ENCODE peak calls at places on chromosomes 2 and 18, in seven cellular contexts. One of them, this sample, is unnamed.

GRCh38 chr2:129203315-129203714 is 776.2 kb upstream of the RAB6C start:
- DNase-seq in cardiac fibroblast: no peak
- DNase-seq in fibroblast of lung: no peak
- DNase-seq in astrocyte: no peak
- DNase-seq in aorta: no peak
- DNase-seq in MM.1S: no peak
- DNase-seq in fibroblast of mammary gland: no peak
- DNase-seq in this sample: no peak

GRCh38 chr2:65622499-65622898 is 190.1 kb upstream of the SPRED2 start:
- DNase-seq in astrocyte: no peak
- DNase-seq in fibroblast of lung: no peak
- DNase-seq in fibroblast of mammary gland: no peak
- DNase-seq in aorta: no peak
- DNase-seq in cardiac fibroblast: no peak
- DNase-seq in MM.1S: no peak
- DNase-seq in this sample: no peak

GRCh38 chr2:200158586-200159365 is 147.7 kb upstream of the SPATS2L start:
- DNase-seq in fibroblast of lung: peak; percentile 39
- DNase-seq in aorta: no peak
- DNase-seq in cardiac fibroblast: no peak
- DNase-seq in MM.1S: no peak
- DNase-seq in fibroblast of mammary gland: no peak
- DNase-seq in astrocyte: no peak
- DNase-seq in this sample: no peak

GRCh38 chr2:69238449-69239031 is 148.5 kb downstream of the GFPT1 start:
- DNase-seq in astrocyte: peak; percentile 82
- DNase-seq in MM.1S: no peak
- DNase-seq in cardiac fibroblast: no peak
- DNase-seq in fibroblast of lung: peak; percentile 80
- DNase-seq in aorta: no peak
- DNase-seq in fibroblast of mammary gland: peak; percentile 53
- DNase-seq in this sample: no peak

GRCh38 chr2:54454922-54455583 is 1.1 kb upstream of the SPTBN1 start:
- DNase-seq in fibroblast of mammary gland: no peak
- DNase-seq in cardiac fibroblast: no peak
- DNase-seq in aorta: peak; percentile 55
- DNase-seq in fibroblast of lung: no peak
- DNase-seq in astrocyte: no peak
- DNase-seq in MM.1S: peak; percentile 51
- DNase-seq in this sample: peak; percentile 69

GRCh38 chr2:31397099-31397498 is 17.4 kb downstream of the XDH start:
- DNase-seq in aorta: no peak
- DNase-seq in astrocyte: no peak
- DNase-seq in cardiac fibroblast: no peak
- DNase-seq in fibroblast of mammary gland: no peak
- DNase-seq in fibroblast of lung: no peak
- DNase-seq in MM.1S: peak; percentile 83
- DNase-seq in this sample: no peak

GRCh38 chr18:51330739-51331138 is 133.3 kb upstream of the MEX3C start:
- DNase-seq in MM.1S: no peak
- DNase-seq in aorta: no peak
- DNase-seq in fibroblast of lung: no peak
- DNase-seq in astrocyte: no peak
- DNase-seq in cardiac fibroblast: no peak
- DNase-seq in fibroblast of mammary gland: no peak
- DNase-seq in this sample: no peak

GRCh38 chr2:71798266-71799012 is 345.1 kb downstream of the DYSF start:
- DNase-seq in fibroblast of mammary gland: peak; percentile 41
- DNase-seq in fibroblast of lung: peak; percentile 19
- DNase-seq in MM.1S: peak; percentile 24
- DNase-seq in astrocyte: peak; percentile 11
- DNase-seq in aorta: no peak
- DNase-seq in cardiac fibroblast: peak; percentile 51
- DNase-seq in this sample: no peak

GRCh38 chr2:158458617-158458920 is 1.8 kb downstream of the PKP4 start:
- DNase-seq in fibroblast of mammary gland: no peak
- DNase-seq in MM.1S: no peak
- DNase-seq in astrocyte: peak; percentile 10
- DNase-seq in aorta: no peak
- DNase-seq in cardiac fibroblast: peak; percentile 13
- DNase-seq in fibroblast of lung: peak; percentile 29
- DNase-seq in this sample: no peak

GRCh38 chr2:63755980-63756379 is 85.7 kb upstream of the UGP2 start:
- DNase-seq in MM.1S: no peak
- DNase-seq in fibroblast of lung: peak; percentile 74
- DNase-seq in fibroblast of mammary gland: peak; percentile 74
- DNase-seq in astrocyte: peak; percentile 63
- DNase-seq in cardiac fibroblast: no peak
- DNase-seq in aorta: no peak
- DNase-seq in this sample: no peak

GRCh38 chr2:54000524-54000923 is 29.7 kb upstream of the PSME4 start:
- DNase-seq in MM.1S: no peak
- DNase-seq in aorta: no peak
- DNase-seq in fibroblast of mammary gland: no peak
- DNase-seq in fibroblast of lung: peak; percentile 15
- DNase-seq in cardiac fibroblast: peak; percentile 73
- DNase-seq in astrocyte: no peak
- DNase-seq in this sample: no peak

GRCh38 chr18:28161608-28162599 is 15.0 kb downstream of the CDH2 start:
- DNase-seq in fibroblast of mammary gland: peak; percentile 76
- DNase-seq in astrocyte: peak; percentile 49
- DNase-seq in MM.1S: no peak
- DNase-seq in aorta: no peak
- DNase-seq in cardiac fibroblast: no peak
- DNase-seq in fibroblast of lung: peak; percentile 58
- DNase-seq in this sample: no peak

GRCh38 chr2:52659536-52659935 is 1108.1 kb upstream of the CHAC2 start:
- DNase-seq in cardiac fibroblast: no peak
- DNase-seq in fibroblast of lung: peak; percentile 65
- DNase-seq in MM.1S: no peak
- DNase-seq in aorta: no peak
- DNase-seq in astrocyte: peak; percentile 56
- DNase-seq in fibroblast of mammary gland: no peak
- DNase-seq in this sample: no peak

GRCh38 chr2:42860518-42861094 is 68.2 kb upstream of the HAAO start:
- DNase-seq in fibroblast of lung: no peak
- DNase-seq in MM.1S: no peak
- DNase-seq in astrocyte: no peak
- DNase-seq in aorta: no peak
- DNase-seq in cardiac fibroblast: no peak
- DNase-seq in fibroblast of mammary gland: no peak
- DNase-seq in this sample: no peak
- H3K4me3 ChIP-seq in fibroblast of lung: no peak overlapping the region
- H3K4me3 ChIP-seq in MM.1S: no peak overlapping the region
- H3K4me3 ChIP-seq in astrocyte: no peak overlapping the region
- H3K4me3 ChIP-seq in aorta: no peak overlapping the region
- H3K4me3 ChIP-seq in cardiac fibroblast: no peak overlapping the region
- H3K4me3 ChIP-seq in fibroblast of mammary gland: no peak overlapping the region
- H3K4me3 ChIP-seq in this sample: no peak overlapping the region

GRCh38 chr2:222248256-222248655 is 50.5 kb downstream of the PAX3 start:
- DNase-seq in fibroblast of lung: no peak
- DNase-seq in MM.1S: peak; percentile 52
- DNase-seq in fibroblast of mammary gland: no peak
- DNase-seq in aorta: no peak
- DNase-seq in astrocyte: no peak
- DNase-seq in cardiac fibroblast: no peak
- DNase-seq in this sample: no peak

GRCh38 chr2:222250313-222250712 is 48.5 kb downstream of the PAX3 start:
- DNase-seq in MM.1S: peak; percentile 37
- DNase-seq in astrocyte: no peak
- DNase-seq in cardiac fibroblast: no peak
- DNase-seq in aorta: no peak
- DNase-seq in fibroblast of lung: no peak
- DNase-seq in fibroblast of mammary gland: no peak
- DNase-seq in this sample: no peak

GRCh38 chr2:222249444-222249843 is 49.4 kb downstream of the PAX3 start:
- DNase-seq in cardiac fibroblast: no peak
- DNase-seq in fibroblast of lung: no peak
- DNase-seq in MM.1S: no peak
- DNase-seq in aorta: no peak
- DNase-seq in astrocyte: no peak
- DNase-seq in fibroblast of mammary gland: no peak
- DNase-seq in this sample: no peak

DNA sequence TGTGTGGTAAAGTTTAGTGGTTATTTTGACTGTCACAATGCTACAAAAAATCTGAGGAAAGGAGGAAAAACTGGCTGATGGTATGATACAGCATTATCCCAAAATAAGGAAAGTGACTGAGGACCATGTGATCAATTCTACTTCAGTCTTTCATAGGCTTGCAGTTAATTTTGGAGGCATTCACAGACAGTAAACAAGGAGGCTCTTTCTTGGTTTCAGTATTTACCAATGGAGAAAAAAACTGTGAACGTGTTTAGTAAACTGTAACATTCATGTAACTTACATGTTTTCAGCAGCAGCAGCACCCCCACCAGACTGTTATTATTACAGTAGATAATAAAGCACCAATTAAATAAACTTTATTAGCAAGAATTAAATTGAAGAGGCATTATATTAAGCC is 50.0 kb downstream of the PAX3 start:
- DNase-seq in aorta: no peak
- DNase-seq in fibroblast of lung: no peak
- DNase-seq in cardiac fibroblast: no peak
- DNase-seq in MM.1S: no peak
- DNase-seq in astrocyte: no peak
- DNase-seq in fibroblast of mammary gland: no peak
- DNase-seq in this sample: no peak
- H3K4me3 ChIP-seq in aorta: no peak overlapping the region
- H3K4me3 ChIP-seq in fibroblast of lung: no peak overlapping the region
- H3K4me3 ChIP-seq in cardiac fibroblast: no peak overlapping the region
- H3K4me3 ChIP-seq in MM.1S: no peak overlapping the region
- H3K4me3 ChIP-seq in astrocyte: no peak overlapping the region
- H3K4me3 ChIP-seq in fibroblast of mammary gland: no peak overlapping the region
- H3K4me3 ChIP-seq in this sample: no peak overlapping the region

GRCh38 chr2:39121523-39122063 is 742 bp upstream of the SOS1 start:
- DNase-seq in aorta: no peak
- DNase-seq in cardiac fibroblast: no peak
- DNase-seq in fibroblast of lung: peak; percentile 35
- DNase-seq in astrocyte: no peak
- DNase-seq in MM.1S: peak; percentile 36
- DNase-seq in fibroblast of mammary gland: no peak
- DNase-seq in this sample: no peak
- H3K4me3 ChIP-seq in aorta: peak overlapping the region; percentile 44
- H3K4me3 ChIP-seq in cardiac fibroblast: peak overlapping the region; percentile 65
- H3K4me3 ChIP-seq in fibroblast of lung: peak overlapping the region; percentile 58
- H3K4me3 ChIP-seq in astrocyte: peak overlapping the region; percentile 85
- H3K4me3 ChIP-seq in MM.1S: peak overlapping the region; percentile 77
- H3K4me3 ChIP-seq in fibroblast of mammary gland: peak overlapping the region; percentile 70
- H3K4me3 ChIP-seq in this sample: peak overlapping the region; percentile 88

GRCh38 chr2:111116843-111117665 is 3.7 kb upstream of the BCL2L11 start:
- DNase-seq in fibroblast of lung: peak; percentile 67
- DNase-seq in aorta: peak; percentile 79
- DNase-seq in fibroblast of mammary gland: peak; percentile 66
- DNase-seq in cardiac fibroblast: peak; percentile 82
- DNase-seq in astrocyte: peak; percentile 49
- DNase-seq in MM.1S: peak; percentile 70
- DNase-seq in this sample: peak; percentile 81
- H3K4me3 ChIP-seq in fibroblast of lung: peak overlapping the region; percentile 38
- H3K4me3 ChIP-seq in aorta: no peak overlapping the region
- H3K4me3 ChIP-seq in fibroblast of mammary gland: peak overlapping the region; percentile 45
- H3K4me3 ChIP-seq in cardiac fibroblast: peak overlapping the region; percentile 58
- H3K4me3 ChIP-seq in astrocyte: peak overlapping the region; percentile 55
- H3K4me3 ChIP-seq in MM.1S: peak overlapping the region; percentile 34
- H3K4me3 ChIP-seq in this sample: peak overlapping the region; percentile 91

DNA sequence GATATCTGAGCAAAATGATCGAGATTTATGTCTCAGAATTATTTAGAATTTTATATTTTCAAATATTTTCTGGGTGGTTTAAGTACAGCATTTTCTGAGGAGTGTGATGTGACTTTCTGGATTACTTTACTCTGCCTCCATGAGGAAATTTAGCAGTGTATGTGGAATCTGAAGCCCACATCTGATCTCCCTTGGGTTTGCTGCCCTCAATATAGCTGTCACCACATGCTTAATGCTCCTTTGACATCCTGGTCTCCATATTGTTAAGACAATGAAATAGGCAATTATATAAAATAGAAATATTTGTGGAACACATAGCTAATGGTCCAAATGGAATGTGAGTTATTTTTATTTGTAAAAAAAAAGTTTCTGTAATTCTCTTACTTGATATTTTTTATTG is 206.8 kb upstream of the RBMS1 start:
- DNase-seq in aorta: no peak
- DNase-seq in fibroblast of lung: no peak
- DNase-seq in astrocyte: no peak
- DNase-seq in fibroblast of mammary gland: no peak
- DNase-seq in cardiac fibroblast: no peak
- DNase-seq in MM.1S: no peak
- DNase-seq in this sample: no peak
- H3K4me3 ChIP-seq in aorta: no peak overlapping the region
- H3K4me3 ChIP-seq in fibroblast of lung: no peak overlapping the region
- H3K4me3 ChIP-seq in astrocyte: no peak overlapping the region
- H3K4me3 ChIP-seq in fibroblast of mammary gland: no peak overlapping the region
- H3K4me3 ChIP-seq in cardiac fibroblast: no peak overlapping the region
- H3K4me3 ChIP-seq in MM.1S: no peak overlapping the region
- H3K4me3 ChIP-seq in this sample: no peak overlapping the region

This sample was measured in upper lobe of right lung.